ENCODE peak calls at places on chromosome 2, in four cellular contexts. K is fibroblast of pulmonary artery, O is breast epithelium, Q is left ventricle myocardium inferior. U is an unnamed sample.

GRCh38 chr2:120983344-120983743 is 247.7 kb downstream of the GLI2 start:
- DNase-seq in K (no peak), O (no peak), Q (no peak), U (no peak)

GRCh38 chr2:148052687-148053086 is 31.8 kb downstream of the MBD5 start:
- DNase-seq in K (no peak), O (no peak), Q (no peak), U (no peak)

GRCh38 chr2:102159295-102159694 is 16.7 kb downstream of the IL1R1 start:
- DNase-seq in K (peak), O (no peak), Q (no peak), U (peak)

GRCh38 chr2:160460333-160460731 is 33.3 kb downstream of the RBMS1 start:
- DNase-seq in K (no peak), O (no peak), Q (no peak), U (no peak)

GRCh38 chr2:172273910-172274571 is 153.3 kb upstream of the ITGA6 start:
- DNase-seq in K (no peak), O (no peak), Q (no peak), U (no peak)

GRCh38 chr2:136765256-136765735 is at the start of gene THSD7B:
- DNase-seq in K (no peak), O (no peak), Q (no peak), U (no peak)

GRCh38 chr2:185255566-185255965 is 483.0 kb upstream of the FSIP2 start:
- DNase-seq in K (no peak), O (no peak), Q (no peak), U (no peak)

GRCh38 chr2:17442334-17442733 is 75.9 kb downstream of the RAD51AP2 start:
- DNase-seq in K (peak), O (no peak), Q (no peak), U (peak)

GRCh38 chr2:239187464-239188253 is 213.2 kb downstream of the HDAC4 start:
- DNase-seq in K (no peak), O (peak), Q (peak), U (no peak)

GRCh38 chr2:96163768-96164429 is 18.7 kb upstream of the DUSP2 start:
- DNase-seq in K (peak), O (no peak), Q (no peak), U (no peak)

GRCh38 chr2:229922449-229923386 is at the start of gene FBXO36:
- DNase-seq in K (peak), O (peak), Q (peak), U (peak)

GRCh38 chr2:70094978-70095832 is 7.9 kb downstream of the PCBP1 start:
- DNase-seq in K (peak), O (peak), Q (peak), U (peak)

GRCh38 chr2:70095833-70096670 is 8.8 kb downstream of the PCBP1 start:
- DNase-seq in K (no peak), O (no peak), Q (no peak), U (no peak)

GRCh38 chr2:70091816-70092215 is 4.5 kb downstream of the PCBP1 start:
- DNase-seq in K (no peak), O (no peak), Q (no peak), U (no peak)

GRCh38 chr2:70091364-70091763 is 4.1 kb downstream of the PCBP1 start:
- DNase-seq in K (no peak), O (no peak), Q (no peak), U (no peak)

DNA sequence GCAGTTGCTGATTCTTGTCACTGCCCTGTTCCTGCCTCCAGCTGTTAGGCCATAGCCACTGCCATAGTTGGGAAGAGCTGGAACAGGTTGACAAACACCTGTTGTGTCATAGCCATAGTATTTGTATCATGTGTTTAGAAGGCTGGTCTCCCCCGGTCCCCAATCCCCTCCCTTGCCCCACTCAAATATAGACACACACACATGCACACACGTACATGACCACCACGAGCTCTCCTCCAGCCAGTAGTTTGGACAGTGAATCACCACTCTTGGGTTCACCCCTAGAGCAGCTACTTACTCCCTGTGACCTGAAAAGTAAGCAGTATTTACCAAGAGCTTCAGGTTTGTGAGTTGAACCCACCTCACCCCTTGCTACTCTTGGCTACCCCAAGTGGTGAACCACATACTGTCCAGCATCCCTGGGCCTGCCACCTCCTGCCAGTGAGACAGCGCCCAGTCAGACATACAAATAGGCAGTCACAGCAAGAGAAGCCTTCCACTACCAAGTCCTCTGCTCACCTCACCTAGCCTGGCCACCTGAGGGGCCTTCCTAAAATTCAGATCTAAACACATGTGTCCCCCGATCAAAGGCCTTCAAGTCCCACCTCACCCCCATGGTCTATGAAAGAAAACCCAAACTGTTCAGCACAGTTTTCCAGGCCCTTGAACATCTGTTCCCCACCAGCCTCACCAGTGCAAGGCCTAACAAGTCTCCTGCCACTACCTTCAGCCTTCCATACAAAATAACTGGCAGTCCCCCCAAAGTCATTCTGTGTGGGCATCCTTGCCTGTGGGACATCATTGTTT is 7.1 kb downstream of the PCBP1 start:
- DNase-seq in K (no peak), O (no peak), Q (no peak), U (no peak)
- H3K4me3 ChIP-seq in K (no peak), O (peak), Q (no peak), U (no peak)

GRCh38 chr2:100013892-100014677 is 128.3 kb downstream of the AFF3 start:
- DNase-seq in K (peak), O (no peak), Q (peak), U (peak)
- TF ChIP-seq CTCF in K (peak), O (no peak), Q (peak), U (peak)

GRCh38 chr2:236164983-236165301 is 3.2 kb downstream of the GBX2 start:
- DNase-seq in K (no peak), O (no peak), Q (no peak), U (no peak)
- H3K4me3 ChIP-seq in K (no peak), O (peak), Q (peak), U (no peak)

DNA sequence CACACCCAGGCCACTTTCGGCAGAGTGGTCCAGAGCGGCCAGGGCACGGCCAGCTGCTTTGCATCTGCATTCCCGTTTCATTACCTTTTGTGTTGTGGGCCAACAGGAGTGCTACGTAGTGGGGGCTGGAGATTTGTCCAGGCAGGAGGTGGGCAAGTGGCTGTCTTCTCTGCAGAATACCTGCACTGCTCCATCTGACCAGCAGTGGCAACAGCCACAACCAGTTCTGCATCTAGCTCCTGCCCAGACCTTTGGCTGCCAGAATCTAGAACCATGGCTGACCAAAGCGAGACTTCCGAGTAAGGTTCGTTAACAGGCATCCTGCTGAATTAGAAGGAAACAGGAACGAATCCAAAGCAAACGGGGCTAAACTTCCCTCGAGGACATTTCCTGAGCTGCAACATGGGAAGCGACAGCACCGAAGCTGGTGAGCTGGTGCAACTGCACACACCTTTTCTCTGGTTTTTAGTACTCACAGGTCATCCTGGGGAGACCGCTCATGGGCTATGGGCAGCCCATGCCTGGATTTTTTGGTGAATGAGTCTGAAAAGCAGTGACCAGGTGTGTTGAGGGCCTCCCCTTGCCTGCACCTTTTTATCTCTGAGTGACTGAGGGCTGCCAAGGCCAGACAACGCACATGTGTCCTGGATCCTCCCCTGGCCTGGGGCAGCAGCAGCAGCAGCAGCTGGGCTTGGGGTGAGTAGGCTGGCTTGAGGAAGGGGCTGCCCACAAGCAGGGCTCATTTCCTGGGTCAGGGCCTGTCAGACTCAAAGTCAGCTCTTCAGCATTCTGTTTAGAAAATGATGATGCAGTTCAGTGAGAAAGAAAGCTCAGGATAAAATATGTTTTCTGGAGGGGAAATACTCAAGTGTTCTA is 10.6 kb downstream of the GDF7 start:
- DNase-seq in K (no peak), O (no peak), Q (no peak), U (no peak)
- TF ChIP-seq CTCF in K (peak), O (no peak), Q (peak), U (no peak)

DNA sequence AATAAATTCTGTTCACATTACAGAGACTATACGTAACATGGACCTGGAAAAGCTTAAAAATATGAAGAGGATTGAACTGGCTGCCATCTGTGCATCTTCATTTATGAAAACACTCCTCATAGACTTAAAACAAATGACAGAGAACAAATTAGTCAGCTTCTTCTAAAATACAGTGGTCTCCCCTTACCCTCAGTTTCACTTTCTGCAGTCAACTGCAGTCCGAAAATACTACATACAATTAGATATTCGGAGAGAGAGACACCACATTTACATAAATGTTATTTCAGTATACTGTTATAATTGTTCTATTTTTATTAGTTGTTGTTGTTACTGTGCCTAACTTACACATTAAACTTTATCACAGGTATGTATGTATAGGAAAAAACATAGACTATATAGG is 6.5 kb downstream of the RNF103 start:
- DNase-seq in K (no peak), O (no peak), Q (no peak), U (no peak)
- H3K4me3 ChIP-seq in K (no peak), O (no peak), Q (no peak), U (no peak)